ENCODE peak calls at places on chromosome 15, in six cellular contexts. G, R, S, W, Z and U are unnamed samples.

GRCh38 chr15:92810418-92811138 is 89.5 kb upstream of the CHD2 start:
- DNase-seq in G (peak; percentile 52), R (no peak), S (no peak), W (peak; percentile 56), Z (peak; percentile 76), U (peak; percentile 76)

GRCh38 chr15:27086800-27087199 is 115.8 kb downstream of the GABRG3 start:
- DNase-seq in G (no peak), R (no peak), S (no peak), W (no peak), Z (no peak), U (no peak)

GRCh38 chr15:43977072-43977884 is 150.5 kb downstream of the WDR76 start:
- DNase-seq in G (no peak), R (peak; percentile 51), S (peak; percentile 45), W (no peak), Z (no peak), U (no peak)

GRCh38 chr15:33915571-33916407 is 52.5 kb upstream of the CHRM5 start:
- DNase-seq in G (peak; percentile 45), R (no peak), S (no peak), W (no peak), Z (peak; percentile 66), U (no peak)

GRCh38 chr15:25725758-25726157 is 137.4 kb downstream of the ATP10A start:
- DNase-seq in G (no peak), R (no peak), S (no peak), W (no peak), Z (no peak), U (no peak)

GRCh38 chr15:38810686-38811085 is 246.1 kb upstream of the RASGRP1 start:
- DNase-seq in G (no peak), R (no peak), S (no peak), W (no peak), Z (no peak), U (peak; percentile 71)

GRCh38 chr15:91491131-91491950 is 362.2 kb upstream of the SLCO3A1 start:
- DNase-seq in G (no peak), R (peak; percentile 49), S (no peak), W (no peak), Z (no peak), U (peak; percentile 78)

GRCh38 chr15:64009241-64009640 is 37.0 kb downstream of the DAPK2 start:
- DNase-seq in G (no peak), R (no peak), S (no peak), W (no peak), Z (peak; percentile 50), U (no peak)

GRCh38 chr15:65094294-65094995 is 17.9 kb downstream of the KBTBD13 start:
- DNase-seq in G (no peak), R (no peak), S (no peak), W (no peak), Z (peak; percentile 33), U (no peak)

GRCh38 chr15:88912500-88912921 is 668 bp downstream of the MFGE8 start:
- DNase-seq in G (peak; percentile 57), R (no peak), S (no peak), W (peak; percentile 29), Z (no peak), U (no peak)
- H3K27ac ChIP-seq in G (peak overlapping the region; percentile 94), R (peak overlapping the region; percentile 36), S (peak overlapping the region; percentile 60), W (peak overlapping the region; percentile 81), Z (peak overlapping the region; percentile 85), U (peak overlapping the region; percentile 88)

GRCh38 chr15:66752078-66752477 is 50.0 kb downstream of the SMAD6 start:
- DNase-seq in G (no peak), R (no peak), S (no peak), W (no peak), Z (no peak), U (no peak)
- H3K4me1 ChIP-seq in G (peaks cover 32% of the 10 kb centered on the region), R (no peaks in the 10 kb centered on the region), S (peaks cover 3% of the 10 kb centered on the region), W (peaks cover 38% of the 10 kb centered on the region), Z (peaks cover 21% of the 10 kb centered on the region), U (peaks cover 38% of the 10 kb centered on the region)

GRCh38 chr15:70853270-70853854 is 595 bp downstream of the LARP6 start:
- DNase-seq in G (peak; percentile 64), R (no peak), S (no peak), W (no peak), Z (peak; percentile 11), U (peak; percentile 60)

GRCh38 chr15:70853855-70854668 is at the start of gene LARP6:
- DNase-seq in G (peak; percentile 82), R (no peak), S (peak; percentile 9), W (peak; percentile 88), Z (peak; percentile 27), U (no peak)

GRCh38 chr15:70852501-70853269 is 1.3 kb downstream of the LARP6 start:
- DNase-seq in G (no peak), R (no peak), S (no peak), W (peak; percentile 59), Z (no peak), U (peak; percentile 54)

GRCh38 chr15:70854669-70854976 is 666 bp upstream of the LARP6 start:
- DNase-seq in G (no peak), R (no peak), S (no peak), W (no peak), Z (no peak), U (peak; percentile 47)

DNA sequence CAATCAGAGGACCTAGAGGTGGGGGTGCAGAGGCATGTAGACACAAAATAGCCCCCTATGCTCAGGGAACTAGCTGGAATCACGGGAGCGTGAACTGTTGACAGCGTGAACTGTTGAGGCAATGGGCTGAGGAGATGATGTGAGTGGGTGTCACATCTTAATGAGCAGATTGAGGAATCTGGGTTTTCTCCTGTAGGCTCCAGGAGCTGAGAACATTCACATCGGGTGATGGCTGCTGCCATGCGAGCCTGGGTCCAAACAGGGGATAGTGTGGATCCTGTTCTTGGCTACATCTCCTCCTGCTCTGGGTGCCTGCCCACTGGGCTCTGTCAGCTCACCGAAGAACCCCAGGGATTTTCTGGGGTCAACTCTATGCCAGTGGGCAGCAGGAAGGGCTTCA is 2.1 kb downstream of the LARP6 start:
- DNase-seq in G (no peak), R (no peak), S (no peak), W (no peak), Z (no peak), U (no peak)
- H3K27ac ChIP-seq in G (no peak overlapping the region), R (no peak overlapping the region), S (no peak overlapping the region), W (peak overlapping the region; percentile 46), Z (peak overlapping the region; percentile 85), U (peak overlapping the region; percentile 96)

GRCh38 chr15:96338772-96339661 is 8.5 kb downstream of the NR2F2 start:
- DNase-seq in G (no peak), R (no peak), S (no peak), W (no peak), Z (no peak), U (no peak)
- H3K4me1 ChIP-seq in G (peaks cover 62% of the 10 kb centered on the region), R (no peaks in the 10 kb centered on the region), S (no peaks in the 10 kb centered on the region), W (no peaks in the 10 kb centered on the region), Z (peaks cover 43% of the 10 kb centered on the region), U (peaks cover 28% of the 10 kb centered on the region)

GRCh38 chr15:51736069-51736468 is 1.4 kb downstream of the LYSMD2 start:
- DNase-seq in G (no peak), R (no peak), S (no peak), W (no peak), Z (no peak), U (no peak)

GRCh38 chr15:51731549-51732267 is 5.7 kb downstream of the LYSMD2 start:
- DNase-seq in G (no peak), R (peak; percentile 60), S (peak; percentile 69), W (no peak), Z (peak; percentile 28), U (peak; percentile 37)

GRCh38 chr15:51735611-51736010 is 1.8 kb downstream of the LYSMD2 start:
- DNase-seq in G (no peak), R (peak; percentile 21), S (peak; percentile 50), W (no peak), Z (no peak), U (no peak)

GRCh38 chr15:51735211-51735610 is 2.2 kb downstream of the LYSMD2 start:
- DNase-seq in G (no peak), R (peak; percentile 34), S (peak; percentile 32), W (no peak), Z (no peak), U (no peak)

DNA sequence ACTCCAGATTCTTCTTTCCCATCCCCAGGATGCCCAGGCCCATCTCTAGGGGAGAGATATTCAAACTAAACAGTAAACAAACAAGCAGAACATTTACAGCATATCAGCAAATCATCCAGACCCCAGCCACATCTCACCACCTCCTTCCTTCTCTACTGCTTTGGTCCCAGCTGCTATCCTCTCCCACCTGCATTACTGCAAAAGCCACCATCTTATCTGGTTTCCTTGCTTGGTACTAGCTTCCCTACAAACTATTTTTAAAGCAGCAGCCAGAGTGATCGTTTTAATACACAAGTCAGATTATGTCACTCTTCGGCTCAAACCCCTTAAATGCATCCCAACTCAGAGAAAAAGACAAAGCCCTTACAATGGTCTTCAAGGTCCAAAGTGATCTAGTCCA is 4.8 kb downstream of the LYSMD2 start:
- DNase-seq in G (no peak), R (no peak), S (no peak), W (no peak), Z (no peak), U (no peak)
- H3K27ac ChIP-seq in G (no peak overlapping the region), R (peak overlapping the region; percentile 65), S (peak overlapping the region; percentile 78), W (no peak overlapping the region), Z (peak overlapping the region; percentile 83), U (no peak overlapping the region)

GRCh38 chr15:80735344-80735743 is 40.2 kb downstream of the ABHD17C start:
- DNase-seq in G (no peak), R (no peak), S (no peak), W (no peak), Z (no peak), U (no peak)
- H3K4me1 ChIP-seq in G (no peaks in the 10 kb centered on the region), R (no peaks in the 10 kb centered on the region), S (no peaks in the 10 kb centered on the region), W (peaks cover 9% of the 10 kb centered on the region), Z (peaks cover 8% of the 10 kb centered on the region), U (no peaks in the 10 kb centered on the region)

GRCh38 chr15:76193934-76194333 is 117.3 kb downstream of the ETFA start:
- DNase-seq in G (no peak), R (no peak), S (no peak), W (no peak), Z (no peak), U (no peak)

GRCh38 chr15:76190070-76190564 is 121.2 kb downstream of the ETFA start:
- DNase-seq in G (no peak), R (no peak), S (no peak), W (no peak), Z (no peak), U (no peak)

GRCh38 chr15:76190767-76191538 is 120.3 kb downstream of the ETFA start:
- DNase-seq in G (peak; percentile 91), R (peak; percentile 41), S (peak; percentile 55), W (peak; percentile 87), Z (peak; percentile 84), U (peak; percentile 33)

GRCh38 chr15:76192715-76193114 is 118.6 kb downstream of the ETFA start:
- DNase-seq in G (no peak), R (no peak), S (no peak), W (no peak), Z (no peak), U (no peak)

DNA sequence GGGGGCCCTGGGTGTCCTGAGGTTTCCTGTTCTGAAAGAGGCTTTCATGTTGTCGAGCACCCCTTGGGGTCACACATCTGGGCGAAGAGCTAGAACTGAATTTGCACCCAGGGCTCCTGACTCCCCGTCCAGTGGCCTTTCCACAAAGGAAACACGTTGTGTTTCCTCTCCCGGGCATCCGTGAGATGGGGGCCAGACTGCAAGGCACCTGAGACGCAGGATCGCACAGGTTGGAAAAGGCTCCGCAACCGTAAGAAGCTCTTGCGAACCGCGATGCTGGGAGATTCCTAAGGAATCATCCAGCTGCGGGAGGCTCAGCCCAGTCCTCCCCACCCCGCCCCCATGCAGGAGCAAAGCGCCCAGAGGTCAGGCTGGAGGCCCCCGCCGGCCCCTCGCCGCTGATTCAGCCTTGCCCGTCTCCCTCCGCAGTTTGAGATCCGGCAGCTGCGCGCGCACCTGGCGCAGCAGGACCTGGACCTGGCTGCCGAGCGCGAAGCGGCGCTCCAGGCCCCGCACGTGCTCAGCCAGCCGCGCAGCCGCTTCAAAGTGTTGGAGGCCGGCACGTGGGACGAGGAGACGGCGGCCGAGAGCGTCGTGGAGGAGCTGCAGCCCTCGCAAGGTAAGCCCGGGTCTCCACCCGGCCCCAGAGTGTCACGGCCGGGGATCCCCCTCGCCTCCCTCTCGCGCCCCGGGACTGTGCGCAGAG is 119.6 kb downstream of the ETFA start:
- DNase-seq in G (no peak), R (no peak), S (no peak), W (no peak), Z (no peak), U (no peak)
- H3K27ac ChIP-seq in G (no peak overlapping the region), R (no peak overlapping the region), S (no peak overlapping the region), W (no peak overlapping the region), Z (no peak overlapping the region), U (no peak overlapping the region)